ENCODE peak calls at places on chromosome 3, in ten cellular contexts. N is iris pigment epithelial cell; F is fibroblast of the aortic adventitia; M is gastrocnemius medialis; D is CD4-positive, alpha-beta memory T cell; R is colonic mucosa; G is DMS153; Z is AG08395; J is AG08396; X is foreskin fibroblast. L is an unnamed sample.

GRCh38 chr3:154954750-154955149 is 125.4 kb upstream of the MME start:
- DNase-seq in N (peak), F (peak), M (no peak), D (peak), R (no peak), G (no peak), Z (peak), J (peak), X (no peak), L (no peak)

GRCh38 chr3:114179575-114179974 is 723 bp upstream of the DRD3 start:
- DNase-seq in N (peak), F (peak), M (no peak), D (no peak), R (no peak), G (peak), Z (peak), J (peak), X (peak), L (peak)

GRCh38 chr3:181610973-181611265 is 100.8 kb upstream of the SOX2 start:
- DNase-seq in N (no peak), F (no peak), M (no peak), D (no peak), R (no peak), G (no peak), Z (no peak), J (no peak), X (no peak), L (peak)

GRCh38 chr3:50122661-50123391 is 32.3 kb upstream of the SEMA3F start:
- DNase-seq in N (no peak), F (no peak), M (no peak), D (no peak), R (no peak), G (no peak), Z (no peak), J (no peak), X (no peak), L (no peak)

GRCh38 chr3:142098974-142099373 is 50.4 kb downstream of the TFDP2 start:
- DNase-seq in N (no peak), F (no peak), M (no peak), D (no peak), R (no peak), G (no peak), Z (no peak), J (no peak), X (no peak), L (no peak)

GRCh38 chr3:53354945-53355498 is 7.7 kb upstream of the DCP1A start:
- DNase-seq in N (peak), F (peak), M (no peak), D (no peak), R (no peak), G (no peak), Z (no peak), J (no peak), X (no peak), L (no peak)

GRCh38 chr3:97910931-97911351 is 61.3 kb downstream of the RIOX2 start:
- DNase-seq in N (peak), F (no peak), M (no peak), D (peak), R (no peak), G (no peak), Z (no peak), J (no peak), X (no peak), L (no peak)

GRCh38 chr3:20245781-20246180 is 59.8 kb upstream of the SGO1 start:
- DNase-seq in N (no peak), F (no peak), M (no peak), D (no peak), R (no peak), G (no peak), Z (no peak), J (no peak), X (no peak), L (no peak)

GRCh38 chr3:113436794-113437193 is 4.5 kb downstream of the CFAP44 start:
- DNase-seq in N (peak), F (peak), M (no peak), D (no peak), R (no peak), G (no peak), Z (peak), J (peak), X (peak), L (no peak)

GRCh38 chr3:28840976-28841376 is 439.9 kb upstream of the RBMS3 start:
- DNase-seq in N (no peak), F (no peak), M (no peak), D (no peak), R (no peak), G (no peak), Z (no peak), J (no peak), X (no peak), L (no peak)

GRCh38 chr3:189363856-189364255 is 192.1 kb downstream of the TPRG1 start:
- DNase-seq in N (peak), F (peak), M (no peak), D (no peak), R (no peak), G (no peak), Z (peak), J (no peak), X (no peak), L (no peak)

GRCh38 chr3:126346466-126346865 is 10.7 kb downstream of the KLF15 start:
- DNase-seq in N (no peak), F (no peak), M (no peak), D (no peak), R (peak), G (no peak), Z (no peak), J (no peak), X (no peak), L (no peak)

GRCh38 chr3:31704651-31705179 is 172.0 kb downstream of the STT3B start:
- DNase-seq in N (peak), F (peak), M (peak), D (no peak), R (peak), G (no peak), Z (peak), J (peak), X (peak), L (peak)

GRCh38 chr3:164498917-164499316 is 579.4 kb downstream of the SI start:
- DNase-seq in N (no peak), F (no peak), M (no peak), D (no peak), R (no peak), G (no peak), Z (no peak), J (no peak), X (no peak), L (no peak)

GRCh38 chr3:136110481-136110880 is 85.7 kb downstream of the MSL2 start:
- DNase-seq in N (no peak), F (no peak), M (no peak), D (no peak), R (no peak), G (no peak), Z (no peak), J (no peak), X (no peak), L (no peak)

GRCh38 chr3:101976473-101976872 is 127.2 kb downstream of the NFKBIZ start:
- DNase-seq in N (peak), F (peak), M (no peak), D (no peak), R (no peak), G (no peak), Z (no peak), J (no peak), X (no peak), L (no peak)

GRCh38 chr3:112688819-112689218 is 47.9 kb upstream of the CCDC80 start:
- DNase-seq in N (no peak), F (peak), M (no peak), D (no peak), R (no peak), G (no peak), Z (no peak), J (no peak), X (no peak), L (no peak)

GRCh38 chr3:153752405-153753027 is 368.7 kb upstream of the ARHGEF26 start:
- DNase-seq in N (no peak), F (peak), M (no peak), D (no peak), R (no peak), G (no peak), Z (no peak), J (no peak), X (no peak), L (peak)

GRCh38 chr3:39154323-39155021 is 1.1 kb upstream of the CSRNP1 start:
- DNase-seq in N (peak), F (no peak), M (no peak), D (no peak), R (peak), G (no peak), Z (no peak), J (no peak), X (no peak), L (no peak)

L was measured in NCI-H774.